ENCODE peak calls at places on chromosome 15, in nine cellular contexts. B is Calu3; G is dermis microvascular lymphatic vessel endothelial cell; O is HuH-7; Q is iPS-NIHi11; I is stimulated activated naive CD8-positive, alpha-beta T cell treated with anti-CD3 and anti-CD28 coated beads, Interleukin-15, amount 100 ng/mL, for 72 hours; X is cardiac septum; D is stimulated activated CD8-positive, alpha-beta memory T cell treated with anti-CD3 and anti-CD28 coated beads, Interleukin-12 subunit alpha, Interleukin-12 subunit beta, amount 100 ng/mL, for 4 hours; C is activated T-cell treated with anti-CD3 and anti-CD28 coated beads for 1 hour. P is an unnamed sample.

GRCh38 chr15:77775851-77776250 is 143.1 kb upstream of the LINGO1 start:
- DNase-seq in B (no peak), G (no peak), O (no peak), Q (no peak), I (no peak), X (no peak), D (no peak), C (no peak), P (no peak)

GRCh38 chr15:85597155-85597815 is 197.4 kb downstream of the KLHL25 start:
- DNase-seq in B (no peak), G (no peak), O (no peak), Q (no peak), I (no peak), X (no peak), D (no peak), C (no peak), P (no peak)

GRCh38 chr15:59349715-59350420 is 22.8 kb downstream of the MYO1E start:
- DNase-seq in B (peak; percentile 56), G (peak; percentile 93), O (no peak), Q (peak; percentile 40), I (no peak), X (peak; percentile 78), D (no peak), C (no peak), P (peak; percentile 85)

GRCh38 chr15:57196865-57197264 is 179.4 kb upstream of the CGNL1 start:
- DNase-seq in B (no peak), G (no peak), O (no peak), Q (no peak), I (no peak), X (no peak), D (no peak), C (no peak), P (no peak)

GRCh38 chr15:51155906-51156305 is 61.2 kb upstream of the TNFAIP8L3 start:
- DNase-seq in B (no peak), G (peak; percentile 75), O (no peak), Q (no peak), I (no peak), X (no peak), D (no peak), C (no peak), P (no peak)

GRCh38 chr15:64686130-64686735 is 89.2 kb downstream of the RBPMS2 start:
- DNase-seq in B (peak; percentile 50), G (peak; percentile 60), O (peak; percentile 51), Q (peak; percentile 41), I (no peak), X (no peak), D (no peak), C (no peak), P (peak; percentile 31)

GRCh38 chr15:32855942-32856341 is 138.1 kb downstream of the GREM1 start:
- DNase-seq in B (peak; percentile 24), G (peak; percentile 92), O (no peak), Q (peak; percentile 45), I (no peak), X (no peak), D (no peak), C (no peak), P (peak; percentile 86)

GRCh38 chr15:20346082-20346805 is 195.4 kb downstream of the GOLGA6L6 start:
- DNase-seq in B (no peak), G (no peak), O (no peak), Q (no peak), I (no peak), X (peak; percentile 75), D (no peak), C (no peak), P (no peak)

GRCh38 chr15:70851889-70852288 is 2.1 kb downstream of the LARP6 start:
- DNase-seq in B (no peak), G (no peak), O (no peak), Q (no peak), I (no peak), X (no peak), D (no peak), C (no peak), P (no peak)

GRCh38 chr15:101003706-101004105 is 84.5 kb downstream of the LRRK1 start:
- DNase-seq in B (no peak), G (no peak), O (no peak), Q (no peak), I (no peak), X (no peak), D (no peak), C (no peak), P (no peak)